ENCODE peak calls at places on chromosome 10, in four cellular contexts. J, W, K and M are unnamed samples.

GRCh38 chr10:86798636-86799035 is 42.2 kb downstream of the BMPR1A start:
- DNase-seq in K (peak), J (no peak), W (no peak), M (no peak)

GRCh38 chr10:96073722-96074121 is 30.3 kb downstream of the CCNJ start:
- DNase-seq in J (no peak), W (peak), K (peak), M (no peak)

GRCh38 chr10:71486465-71487114 is 89.9 kb downstream of the CDH23 start:
- DNase-seq in K (peak), J (no peak), W (no peak), M (no peak)

GRCh38 chr10:95835149-95835860 is 72.5 kb upstream of the CC2D2B start:
- DNase-seq in W (no peak), J (no peak), K (no peak), M (no peak)

GRCh38 chr10:117000580-117000979 is 4.4 kb downstream of the SHTN1 start:
- DNase-seq in K (peak), J (no peak), W (no peak), M (no peak)

GRCh38 chr10:3886666-3887251 is 101.8 kb upstream of the KLF6 start:
- DNase-seq in K (peak), J (peak), W (peak), M (peak)

GRCh38 chr10:44571701-44572100 is 186.8 kb upstream of the CXCL12 start:
- DNase-seq in K (no peak), W (no peak), J (no peak), M (no peak)

GRCh38 chr10:112917676-112918075 is 32.4 kb upstream of the TCF7L2 start:
- DNase-seq in W (no peak), K (no peak), J (no peak), M (no peak)

GRCh38 chr10:12390733-12391132 is 41.4 kb downstream of the CAMK1D start:
- DNase-seq in K (no peak), W (no peak), J (peak), M (no peak)

DNA sequence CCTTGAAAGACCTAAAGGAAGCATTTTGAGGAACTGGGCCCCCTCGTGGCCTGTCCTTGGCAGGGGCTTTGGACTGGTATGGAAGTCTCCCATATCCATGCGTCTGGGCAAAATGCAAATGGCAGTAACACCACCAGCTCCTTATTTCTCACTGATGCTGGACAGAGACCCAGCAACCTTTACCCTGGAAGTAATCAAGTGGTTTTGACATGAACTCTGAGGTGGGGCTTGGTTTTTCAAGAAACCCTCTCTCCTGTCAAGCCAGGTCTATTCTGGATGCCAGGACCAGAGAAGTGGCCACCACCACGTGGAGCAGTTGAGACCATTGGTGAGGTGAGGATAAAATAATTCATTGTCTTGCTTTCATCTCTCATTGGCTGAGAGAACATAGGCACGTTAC is 84.4 kb downstream of the OTUD1 start:
- DNase-seq in J (no peak), W (no peak), K (no peak), M (no peak)
- TF ChIP-seq CTCF in J (no peak), W (no peak), K (no peak), M (no peak)

GRCh38 chr10:60663850-60664249 is 114.4 kb upstream of the CDK1 start:
- DNase-seq in K (no peak), J (no peak), W (no peak), M (no peak)

GRCh38 chr10:60662917-60663614 is 115.2 kb upstream of the CDK1 start:
- DNase-seq in W (no peak), K (peak), J (no peak), M (no peak)

GRCh38 chr10:60660625-60661024 is 117.7 kb upstream of the CDK1 start:
- DNase-seq in W (no peak), K (no peak), J (no peak), M (no peak)

GRCh38 chr10:60664859-60665258 is 113.4 kb upstream of the CDK1 start:
- DNase-seq in W (no peak), K (peak), J (no peak), M (no peak)

GRCh38 chr10:60661627-60662026 is 116.7 kb upstream of the CDK1 start:
- DNase-seq in W (peak), J (no peak), K (peak), M (no peak)
- H3K4me3 ChIP-seq in W (no peak), J (no peak), K (no peak), M (no peak)

GRCh38 chr10:99304857-99305220 is 24.3 kb upstream of the CNNM1 start:
- DNase-seq in J (no peak), K (no peak), W (no peak), M (no peak)

GRCh38 chr10:99304027-99304856 is 24.9 kb upstream of the CNNM1 start:
- DNase-seq in W (no peak), J (no peak), K (no peak), M (no peak)
- TF ChIP-seq CTCF in W (no peak), J (no peak), K (no peak), M (no peak)

DNA sequence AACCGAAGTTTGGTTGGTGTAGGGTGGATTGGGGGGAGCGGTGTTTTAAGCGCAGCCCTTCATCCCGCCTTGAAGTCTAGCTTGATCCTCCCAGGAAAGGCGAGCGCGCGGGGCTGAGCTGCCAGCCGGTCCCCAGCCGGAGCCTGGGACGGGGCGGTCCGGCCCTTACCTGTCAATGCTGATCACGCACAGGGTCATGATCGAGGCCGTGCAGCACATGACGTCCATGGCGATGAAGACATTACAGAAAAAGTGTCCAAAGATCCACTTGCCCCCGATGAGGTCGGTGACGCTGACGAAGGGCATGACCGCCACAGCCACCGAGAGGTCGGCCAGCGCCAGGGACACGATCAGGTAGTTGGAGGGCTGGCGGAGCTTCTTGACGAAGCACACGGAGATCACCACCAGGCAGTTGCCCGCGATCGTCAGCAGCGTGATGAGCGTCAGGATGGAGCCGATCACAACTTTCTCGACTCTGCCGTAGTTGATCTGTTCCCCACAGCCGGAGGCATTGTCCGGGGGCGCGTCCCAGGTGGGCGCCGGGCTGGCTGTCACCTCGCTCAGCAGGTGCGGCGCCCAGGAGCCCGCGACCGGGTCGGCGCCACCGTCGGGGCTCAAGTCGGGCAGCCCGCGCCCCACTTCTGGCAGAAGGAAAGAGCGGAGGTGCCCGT is 740 bp downstream of the HTR7 start:
- DNase-seq in K (no peak), J (no peak), W (no peak), M (no peak)
- H3K4me3 ChIP-seq in K (peak), J (peak), W (peak), M (peak)

GRCh38 chr10:127872011-127872741 is 20.6 kb downstream of the CLRN3 start:
- DNase-seq in J (peak), K (peak), W (no peak), M (no peak)

GRCh38 chr10:127871631-127872010 is 21.1 kb downstream of the CLRN3 start:
- DNase-seq in W (no peak), J (no peak), K (no peak), M (no peak)

GRCh38 chr10:127873901-127874470 is 18.8 kb downstream of the CLRN3 start:
- DNase-seq in K (no peak), J (no peak), W (no peak), M (no peak)

GRCh38 chr10:127874966-127875765 is 17.6 kb downstream of the CLRN3 start:
- DNase-seq in J (no peak), W (no peak), K (no peak), M (no peak)

GRCh38 chr10:127872871-127873600 is 19.7 kb downstream of the CLRN3 start:
- DNase-seq in W (no peak), K (peak), J (no peak), M (no peak)
- TF ChIP-seq CTCF in W (no peak), K (no peak), J (no peak), M (peak)

GRCh38 chr10:93079663-93080349 is 6.1 kb downstream of the CYP26A1 start:
- DNase-seq in J (no peak), W (no peak), K (no peak), M (no peak)
- H3K4me3 ChIP-seq in J (no peak), W (no peak), K (peak), M (peak)